ENCODE peak calls at places on chromosomes 6 and 20, in six cellular contexts. K, W, Z, S, V and N are unnamed samples.

GRCh38 chr6:139124887-139125672 is 9.8 kb upstream of the HECA start:
- DNase-seq in K (peak; percentile 49), Z (peak; percentile 66), S (no peak), W (peak; percentile 93), V (peak; percentile 32), N (peak; percentile 42)

GRCh38 chr20:31606928-31607639 is 2.0 kb downstream of the ID1 start:
- DNase-seq in W (no peak), K (peak; percentile 67), V (no peak), S (peak; percentile 80), Z (peak; percentile 50), N (no peak)

GRCh38 chr20:11755071-11755881 is 162.4 kb upstream of the BTBD3 start:
- DNase-seq in K (no peak), V (no peak), W (no peak), S (no peak), Z (no peak), N (no peak)

GRCh38 chr6:64459411-64459810 is 823.8 kb downstream of the PHF3 start:
- DNase-seq in Z (no peak), W (no peak), K (no peak), V (no peak), S (no peak), N (no peak)

GRCh38 chr6:106751501-106752252 is 122.3 kb downstream of the QRSL1 start:
- DNase-seq in W (no peak), V (peak; percentile 21), K (peak; percentile 8), Z (no peak), S (no peak), N (no peak)

GRCh38 chr6:16764188-16764950 is 3.1 kb upstream of the ATXN1 start:
- DNase-seq in W (no peak), Z (no peak), K (peak; percentile 76), V (no peak), S (no peak), N (no peak)

GRCh38 chr20:998431-998830 is 3.7 kb downstream of the RSPO4 start:
- DNase-seq in V (no peak), K (no peak), Z (no peak), S (no peak), W (no peak), N (no peak)

GRCh38 chr6:33707771-33708170 is 3.7 kb downstream of the UQCC2 start:
- DNase-seq in W (no peak), V (no peak), Z (no peak), S (no peak), K (no peak), N (no peak)

GRCh38 chr20:44765647-44766367 is 20.1 kb downstream of the KCNK15 start:
- DNase-seq in K (no peak), V (no peak), S (no peak), W (no peak), Z (no peak), N (no peak)

GRCh38 chr6:140490086-140490485 is 1115.6 kb upstream of the CITED2 start:
- DNase-seq in Z (no peak), W (no peak), S (no peak), V (no peak), K (peak; percentile 56), N (no peak)

GRCh38 chr6:32588156-32588555 is 1.5 kb downstream of the HLA-DRB1 start:
- DNase-seq in Z (no peak), K (no peak), W (no peak), V (no peak), S (no peak), N (no peak)

GRCh38 chr20:3251806-3252205 is 12.8 kb upstream of the SLC4A11 start:
- DNase-seq in K (peak; percentile 67), W (no peak), Z (no peak), S (no peak), V (no peak), N (peak; percentile 41)

GRCh38 chr6:169529931-169530761 is 171.7 kb downstream of the WDR27 start:
- DNase-seq in V (no peak), Z (no peak), S (no peak), W (no peak), K (peak; percentile 80), N (no peak)

GRCh38 chr6:151325075-151326050 is 66.0 kb downstream of the ZBTB2 start:
- DNase-seq in S (peak; percentile 62), Z (peak; percentile 49), K (peak; percentile 73), W (peak; percentile 91), V (peak; percentile 63), N (peak; percentile 49)

GRCh38 chr20:20517296-20517695 is 149.4 kb downstream of the INSM1 start:
- DNase-seq in K (no peak), W (no peak), V (no peak), S (no peak), Z (no peak), N (no peak)

GRCh38 chr6:114007451-114007953 is 36.6 kb upstream of the HDAC2 start:
- DNase-seq in K (no peak), W (no peak), S (no peak), V (no peak), Z (no peak), N (no peak)

GRCh38 chr6:82183642-82184282 is 63.8 kb downstream of the IBTK start:
- DNase-seq in S (no peak), W (no peak), Z (no peak), K (no peak), V (no peak), N (no peak)

GRCh38 chr6:56719310-56719709 is 76.6 kb upstream of the DST start:
- DNase-seq in W (no peak), S (no peak), K (no peak), Z (no peak), V (no peak), N (no peak)

GRCh38 chr6:17986656-17987575 is 519 bp downstream of the KIF13A start:
- DNase-seq in S (peak; percentile 10), W (peak; percentile 92), K (peak; percentile 39), V (peak; percentile 47), Z (peak; percentile 76), N (peak; percentile 66)

GRCh38 chr6:113048741-113049140 is 701.6 kb downstream of the RFPL4B start:
- DNase-seq in Z (no peak), W (no peak), S (no peak), V (no peak), K (peak; percentile 45), N (no peak)

GRCh38 chr6:47698342-47698787 is at the start of gene ADGRF4:
- DNase-seq in S (no peak), Z (no peak), K (peak; percentile 58), V (peak; percentile 43), W (no peak), N (no peak)

GRCh38 chr20:6692566-6693168 is 74.8 kb upstream of the BMP2 start:
- DNase-seq in W (no peak), Z (no peak), V (no peak), S (no peak), K (no peak), N (peak; percentile 19)

GRCh38 chr6:43464337-43464736 is 9.0 kb upstream of the DLK2 start:
- DNase-seq in V (no peak), K (no peak), S (no peak), W (no peak), Z (no peak), N (no peak)

GRCh38 chr6:39256294-39256693 is 27.0 kb upstream of the KCNK5 start:
- DNase-seq in Z (no peak), S (no peak), V (no peak), W (no peak), K (no peak), N (no peak)

GRCh38 chr20:61044499-61044898 is 207.6 kb upstream of the CDH4 start:
- DNase-seq in V (no peak), W (peak; percentile 45), K (no peak), S (no peak), Z (no peak), N (no peak)

GRCh38 chr6:161168281-161168891 is 105.5 kb downstream of the AGPAT4 start:
- DNase-seq in Z (peak; percentile 23), K (peak; percentile 99), W (no peak), S (peak; percentile 56), V (peak; percentile 52), N (no peak)

GRCh38 chr6:71349395-71349794 is 60.8 kb downstream of the OGFRL1 start:
- DNase-seq in S (peak; percentile 20), K (peak; percentile 62), W (no peak), V (no peak), Z (no peak), N (no peak)

GRCh38 chr6:142867988-142868818 is 76.8 kb downstream of the HIVEP2 start:
- DNase-seq in Z (no peak), V (no peak), W (no peak), S (no peak), K (peak; percentile 51), N (no peak)

GRCh38 chr6:27477318-27478013 is 4.6 kb upstream of the ZNF184 start:
- DNase-seq in W (no peak), K (no peak), S (no peak), V (no peak), Z (no peak), N (no peak)

GRCh38 chr6:113860165-113860955 is 3.2 kb downstream of the MARCKS start:
- DNase-seq in S (peak; percentile 26), Z (peak; percentile 63), W (no peak), K (peak; percentile 45), V (no peak), N (peak; percentile 29)

GRCh38 chr20:36604952-36605308 is 649 bp upstream of the RAB5IF start:
- DNase-seq in Z (peak; percentile 36), V (no peak), S (no peak), W (peak; percentile 89), K (no peak), N (peak; percentile 19)

GRCh38 chr6:36840471-36841461 is 1.5 kb upstream of the CPNE5 start:
- DNase-seq in S (no peak), V (no peak), W (no peak), K (no peak), Z (no peak), N (peak; percentile 57)

GRCh38 chr20:11076434-11076833 is 402.6 kb upstream of the JAG1 start:
- DNase-seq in V (no peak), Z (no peak), W (no peak), K (no peak), S (peak; percentile 95), N (no peak)